ENCODE peak calls at places on chromosomes 2 and 18, in five cellular contexts. One of them, this sample, is unnamed.

GRCh38 chr2:182207049-182207746 is 219.6 kb downstream of the PDE1A start:
- DNase-seq in H9: no peak
- DNase-seq in H1: no peak
- DNase-seq in neuronal stem cell: no peak
- DNase-seq in mesenchymal stem cell: no peak
- DNase-seq in this sample: no peak

GRCh38 chr2:72793798-72794447 is 31.9 kb downstream of the EXOC6B start:
- DNase-seq in neuronal stem cell: no peak
- DNase-seq in H1: no peak
- DNase-seq in mesenchymal stem cell: peak
- DNase-seq in H9: no peak
- DNase-seq in this sample: no peak

GRCh38 chr2:99811544-99811943 is 321.7 kb upstream of the REV1 start:
- DNase-seq in neuronal stem cell: no peak
- DNase-seq in H9: no peak
- DNase-seq in mesenchymal stem cell: peak
- DNase-seq in H1: no peak
- DNase-seq in this sample: peak

GRCh38 chr2:68039317-68039716 is 23.5 kb downstream of the C1D start:
- DNase-seq in H1: no peak
- DNase-seq in mesenchymal stem cell: no peak
- DNase-seq in neuronal stem cell: no peak
- DNase-seq in H9: no peak
- DNase-seq in this sample: no peak

GRCh38 chr2:224078656-224079055 is 39.6 kb upstream of the SERPINE2 start:
- DNase-seq in H9: no peak
- DNase-seq in H1: no peak
- DNase-seq in mesenchymal stem cell: no peak
- DNase-seq in neuronal stem cell: no peak
- DNase-seq in this sample: no peak

GRCh38 chr2:46114981-46115380 is 182.2 kb upstream of the EPAS1 start:
- DNase-seq in mesenchymal stem cell: no peak
- DNase-seq in neuronal stem cell: no peak
- DNase-seq in H9: no peak
- DNase-seq in H1: no peak
- DNase-seq in this sample: no peak

GRCh38 chr18:40534748-40535147 is 1420.3 kb upstream of the PIK3C3 start:
- DNase-seq in H9: no peak
- DNase-seq in neuronal stem cell: no peak
- DNase-seq in H1: no peak
- DNase-seq in mesenchymal stem cell: peak
- DNase-seq in this sample: no peak

GRCh38 chr18:23433360-23433759 is 19.7 kb upstream of the RIOK3 start:
- DNase-seq in H9: no peak
- DNase-seq in H1: no peak
- DNase-seq in neuronal stem cell: no peak
- DNase-seq in mesenchymal stem cell: no peak
- DNase-seq in this sample: peak

GRCh38 chr2:56811401-56811800 is 627.6 kb downstream of the CCDC85A start:
- DNase-seq in neuronal stem cell: no peak
- DNase-seq in mesenchymal stem cell: no peak
- DNase-seq in H9: no peak
- DNase-seq in H1: no peak
- DNase-seq in this sample: no peak

GRCh38 chr2:218397502-218398436 is 1.9 kb upstream of the CTDSP1 start:
- DNase-seq in mesenchymal stem cell: peak
- DNase-seq in neuronal stem cell: peak
- DNase-seq in H9: peak
- DNase-seq in H1: no peak
- DNase-seq in this sample: peak

GRCh38 chr18:44290366-44290855 is 390.3 kb upstream of the SETBP1 start:
- DNase-seq in mesenchymal stem cell: no peak
- DNase-seq in H9: no peak
- DNase-seq in H1: no peak
- DNase-seq in neuronal stem cell: no peak
- DNase-seq in this sample: no peak

DNA sequence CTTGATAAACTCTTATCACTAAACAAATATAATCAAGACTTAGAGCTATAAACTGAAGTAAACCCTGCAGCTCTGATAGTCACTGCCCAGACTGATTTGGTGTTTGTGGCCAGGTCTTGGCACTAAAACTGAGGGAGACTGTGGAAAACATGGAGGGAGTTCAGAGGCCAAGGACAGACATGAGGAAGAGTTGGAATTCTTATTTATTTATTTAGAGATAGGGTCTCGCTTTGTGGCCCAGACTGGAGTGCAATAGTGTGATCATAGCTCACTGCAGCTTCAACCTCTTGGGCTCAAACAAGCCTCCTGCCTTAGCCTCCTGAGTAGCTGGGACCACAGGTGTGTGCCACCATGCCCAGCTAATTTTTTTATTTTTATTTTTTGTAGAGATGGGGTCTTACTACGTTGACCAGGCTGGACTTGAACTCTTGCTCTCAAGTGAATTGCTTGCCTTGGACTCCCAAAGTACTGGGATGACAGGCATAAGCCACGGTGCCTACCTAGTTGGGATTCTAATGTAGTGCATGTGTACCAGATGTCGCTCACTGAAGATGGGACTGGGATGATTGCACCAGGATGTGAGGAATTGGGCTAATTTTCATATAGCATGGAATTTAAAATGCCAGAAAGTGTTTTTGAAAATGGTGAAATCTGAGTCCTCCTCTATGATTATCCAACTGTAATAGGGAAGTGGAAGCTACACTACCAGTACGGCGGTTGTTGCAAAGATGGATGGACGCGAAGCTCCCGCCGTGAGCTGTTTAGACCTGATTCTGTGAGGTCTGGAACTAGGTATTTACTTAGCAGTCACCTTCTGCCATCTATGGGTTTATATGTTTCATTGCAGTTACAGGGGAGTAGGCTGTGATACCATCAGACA is 52.7 kb upstream of the CTLA4 start:
- DNase-seq in H1: no peak
- DNase-seq in H9: peak
- DNase-seq in mesenchymal stem cell: peak
- DNase-seq in neuronal stem cell: peak
- DNase-seq in this sample: peak
- H2BK12ac ChIP-seq in H1: no peak
- H2BK12ac ChIP-seq in H9: no peak
- H2BK12ac ChIP-seq in mesenchymal stem cell: peak
- H2BK12ac ChIP-seq in neuronal stem cell: no peak
- H2BK12ac ChIP-seq in this sample: no peak

GRCh38 chr2:101706121-101706818 is 8.8 kb downstream of the MAP4K4 start:
- DNase-seq in neuronal stem cell: no peak
- DNase-seq in H9: no peak
- DNase-seq in mesenchymal stem cell: no peak
- DNase-seq in H1: no peak
- DNase-seq in this sample: peak

GRCh38 chr2:101710036-101710689 is 12.7 kb downstream of the MAP4K4 start:
- DNase-seq in H1: no peak
- DNase-seq in neuronal stem cell: no peak
- DNase-seq in mesenchymal stem cell: peak
- DNase-seq in H9: no peak
- DNase-seq in this sample: no peak

GRCh38 chr2:101704816-101705565 is 7.5 kb downstream of the MAP4K4 start:
- DNase-seq in neuronal stem cell: no peak
- DNase-seq in mesenchymal stem cell: peak
- DNase-seq in H9: no peak
- DNase-seq in H1: no peak
- DNase-seq in this sample: no peak

GRCh38 chr2:101704046-101704466 is 6.5 kb downstream of the MAP4K4 start:
- DNase-seq in H1: no peak
- DNase-seq in neuronal stem cell: no peak
- DNase-seq in H9: no peak
- DNase-seq in mesenchymal stem cell: peak
- DNase-seq in this sample: peak

DNA sequence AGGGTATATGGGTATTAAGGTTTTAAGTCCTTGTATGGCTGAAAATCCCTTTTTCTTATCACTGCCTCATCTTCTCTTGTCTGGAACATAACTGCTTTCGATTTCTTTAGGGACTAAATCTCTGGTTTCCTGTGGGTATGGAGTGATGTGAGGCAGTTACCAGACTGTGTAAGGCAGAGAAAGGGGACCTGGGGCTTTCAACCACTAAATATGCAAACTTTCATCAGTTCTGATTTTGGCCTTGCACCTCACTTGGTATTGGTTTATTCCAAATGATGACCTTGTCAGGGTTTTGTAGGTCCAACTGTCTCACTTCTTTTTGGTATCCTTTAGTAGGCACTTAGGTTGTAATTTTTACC is 9.3 kb downstream of the MAP4K4 start:
- DNase-seq in mesenchymal stem cell: peak
- DNase-seq in neuronal stem cell: no peak
- DNase-seq in H1: no peak
- DNase-seq in H9: no peak
- DNase-seq in this sample: no peak
- H3K4ac ChIP-seq in mesenchymal stem cell: no peak
- H3K4ac ChIP-seq in neuronal stem cell: no peak
- H3K4ac ChIP-seq in H1: no peak
- H3K4ac ChIP-seq in H9: no peak
- H3K4ac ChIP-seq in this sample: peak

DNA sequence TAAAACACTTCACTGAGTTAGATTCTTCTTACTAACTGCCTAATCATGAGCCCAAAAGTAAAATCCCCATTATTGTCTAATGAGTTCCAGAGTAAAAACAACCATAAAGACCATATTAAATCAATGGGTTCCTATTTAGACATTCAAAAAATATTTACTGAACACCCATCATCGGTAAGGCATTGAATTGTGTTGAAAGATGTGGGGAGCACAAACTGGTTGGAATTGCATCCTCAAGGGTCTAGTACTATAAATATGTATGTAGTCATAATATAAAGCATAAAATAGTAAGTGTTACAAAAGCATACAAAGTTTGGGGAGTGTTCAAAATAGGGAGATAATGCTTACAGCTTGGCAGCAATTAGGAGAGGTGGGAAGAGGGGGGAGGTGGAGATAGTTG is 3.0 kb upstream of the MARCHF4 start:
- DNase-seq in neuronal stem cell: no peak
- DNase-seq in mesenchymal stem cell: no peak
- DNase-seq in H9: no peak
- DNase-seq in H1: no peak
- DNase-seq in this sample: no peak
- H2BK12ac ChIP-seq in neuronal stem cell: no peak
- H2BK12ac ChIP-seq in mesenchymal stem cell: no peak
- H2BK12ac ChIP-seq in H9: no peak
- H2BK12ac ChIP-seq in H1: no peak
- H2BK12ac ChIP-seq in this sample: no peak

GRCh38 chr2:124668161-124668560 is 643.1 kb downstream of the CNTNAP5 start:
- DNase-seq in H9: no peak
- DNase-seq in mesenchymal stem cell: peak
- DNase-seq in H1: no peak
- DNase-seq in neuronal stem cell: no peak
- DNase-seq in this sample: no peak
- H3K4ac ChIP-seq in H9: no peak
- H3K4ac ChIP-seq in mesenchymal stem cell: no peak
- H3K4ac ChIP-seq in H1: no peak
- H3K4ac ChIP-seq in neuronal stem cell: no peak
- H3K4ac ChIP-seq in this sample: no peak

GRCh38 chr18:9058426-9058825 is 44.1 kb upstream of the NDUFV2 start:
- DNase-seq in H9: no peak
- DNase-seq in H1: no peak
- DNase-seq in neuronal stem cell: no peak
- DNase-seq in mesenchymal stem cell: no peak
- DNase-seq in this sample: no peak
- H2BK12ac ChIP-seq in H9: no peak
- H2BK12ac ChIP-seq in H1: no peak
- H2BK12ac ChIP-seq in neuronal stem cell: no peak
- H2BK12ac ChIP-seq in mesenchymal stem cell: no peak
- H2BK12ac ChIP-seq in this sample: no peak

DNA sequence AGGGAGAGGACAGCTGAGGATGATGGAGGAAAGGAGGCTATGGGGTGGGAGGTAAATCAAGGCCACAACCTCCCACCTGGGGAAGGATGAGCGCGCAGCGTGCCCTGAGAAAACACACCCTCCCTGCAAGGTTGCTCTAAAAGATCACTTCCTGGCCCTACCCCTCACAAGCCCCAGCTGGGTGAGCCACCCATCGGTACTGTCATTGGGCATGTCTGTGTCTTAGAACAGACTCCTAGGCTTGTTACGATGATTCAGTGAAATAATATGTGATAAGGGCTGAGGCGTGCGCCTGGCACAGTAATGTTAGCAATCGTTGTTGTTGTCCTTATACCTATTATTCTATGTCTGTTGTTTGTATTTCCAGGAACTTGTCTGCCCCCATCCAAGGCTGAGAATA is 175.1 kb downstream of the ZFP36L2 start:
- DNase-seq in H1: no peak
- DNase-seq in mesenchymal stem cell: peak
- DNase-seq in H9: no peak
- DNase-seq in neuronal stem cell: no peak
- DNase-seq in this sample: no peak
- H3K4ac ChIP-seq in H1: no peak
- H3K4ac ChIP-seq in mesenchymal stem cell: peak
- H3K4ac ChIP-seq in H9: no peak
- H3K4ac ChIP-seq in neuronal stem cell: no peak
- H3K4ac ChIP-seq in this sample: no peak